ENCODE peak calls at places on chromosomes 13 and 19, in six cellular contexts. T, C, Q, U, V and B are unnamed samples.

GRCh38 chr13:110874508-110874960 is 40.3 kb downstream of the ANKRD10 start:
- DNase-seq in T (peak), C (no peak), Q (peak), U (no peak), V (peak), B (peak)

GRCh38 chr13:27868639-27869435 is 51.0 kb upstream of the PDX1 start:
- DNase-seq in T (no peak), C (no peak), Q (no peak), U (no peak), V (no peak), B (no peak)

GRCh38 chr19:37304190-37304883 is 66.6 kb upstream of the ZNF527 start:
- DNase-seq in T (peak), C (no peak), Q (no peak), U (no peak), V (no peak), B (no peak)

GRCh38 chr19:35509018-35509652 is 4.3 kb downstream of the DMKN start:
- DNase-seq in T (no peak), C (no peak), Q (no peak), U (peak), V (peak), B (peak)

GRCh38 chr19:10764340-10764894 is 46.5 kb downstream of the DNM2 start:
- DNase-seq in T (no peak), C (no peak), Q (no peak), U (no peak), V (peak), B (no peak)

GRCh38 chr19:18967358-18968146 is 26.5 kb upstream of the HOMER3 start:
- DNase-seq in T (no peak), C (no peak), Q (no peak), U (no peak), V (no peak), B (no peak)

GRCh38 chr13:77055158-77055557 is 28.2 kb upstream of the FBXL3 start:
- DNase-seq in T (no peak), C (no peak), Q (no peak), U (no peak), V (no peak), B (no peak)

GRCh38 chr13:45167611-45168554 is 33.0 kb downstream of the KCTD4 start:
- DNase-seq in T (no peak), C (no peak), Q (no peak), U (no peak), V (no peak), B (no peak)

GRCh38 chr13:101626925-101627555 is 174.6 kb downstream of the ITGBL1 start:
- DNase-seq in T (no peak), C (no peak), Q (peak), U (peak), V (no peak), B (no peak)

GRCh38 chr13:111153977-111154332 is 38.8 kb downstream of the ARHGEF7 start:
- DNase-seq in T (peak), C (no peak), Q (no peak), U (no peak), V (peak), B (peak)

GRCh38 chr19:39497850-39498261 is 891 bp upstream of the DLL3 start:
- DNase-seq in T (peak), C (no peak), Q (no peak), U (no peak), V (peak), B (no peak)

GRCh38 chr13:93338906-93339305 is 112.3 kb downstream of the GPC6 start:
- DNase-seq in T (no peak), C (no peak), Q (no peak), U (no peak), V (no peak), B (no peak)

GRCh38 chr19:11047856-11048255 is 41.4 kb upstream of the LDLR start:
- DNase-seq in T (no peak), C (no peak), Q (no peak), U (no peak), V (no peak), B (no peak)

GRCh38 chr13:46475586-46475991 is 77.4 kb upstream of the LRCH1 start:
- DNase-seq in T (no peak), C (no peak), Q (no peak), U (no peak), V (no peak), B (no peak)

GRCh38 chr19:10858204-10858828 is 10.1 kb downstream of the C19orf38 start:
- DNase-seq in T (peak), C (no peak), Q (no peak), U (no peak), V (no peak), B (no peak)

GRCh38 chr19:33430674-33431277 is 57.3 kb downstream of the CEBPG start:
- DNase-seq in T (peak), C (peak), Q (peak), U (no peak), V (peak), B (peak)

GRCh38 chr19:18662972-18663732 is 20.3 kb upstream of the CRTC1 start:
- DNase-seq in T (no peak), C (no peak), Q (no peak), U (no peak), V (no peak), B (no peak)

GRCh38 chr13:52707375-52707774 is 32.2 kb downstream of the CNMD start:
- DNase-seq in T (no peak), C (no peak), Q (no peak), U (no peak), V (no peak), B (no peak)

GRCh38 chr19:55241935-55242464 is 13.4 kb upstream of the TMEM86B start:
- DNase-seq in T (no peak), C (no peak), Q (no peak), U (no peak), V (no peak), B (no peak)

GRCh38 chr13:97319088-97319487 is 97.0 kb downstream of the MBNL2 start:
- DNase-seq in T (no peak), C (no peak), Q (no peak), U (no peak), V (no peak), B (no peak)

GRCh38 chr19:6697291-6697690 is 23.2 kb downstream of the C3 start:
- DNase-seq in T (no peak), C (no peak), Q (no peak), U (no peak), V (no peak), B (no peak)
- TF ChIP-seq TAF1 in T (no peak), C (no peak), Q (no peak), U (no peak), V (no peak), B (no peak)

DNA sequence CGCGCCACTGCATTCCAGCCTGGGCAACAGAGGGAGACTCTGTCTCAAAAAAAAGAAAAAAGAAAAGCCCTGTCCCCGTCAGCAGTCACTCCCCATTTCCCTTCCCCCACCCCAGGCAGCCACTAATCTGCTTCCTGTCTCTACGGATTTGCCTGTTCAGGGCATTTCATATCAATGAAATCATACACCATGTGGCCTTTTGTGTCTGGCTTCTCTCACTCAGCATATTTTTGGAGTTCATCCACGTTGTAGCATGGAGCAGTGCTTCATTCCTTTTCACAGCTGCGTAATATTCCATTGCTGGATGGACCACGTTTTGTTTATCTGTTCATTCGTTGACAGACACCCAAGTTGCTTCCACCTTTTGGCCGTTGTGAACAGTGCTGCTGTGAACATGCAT is 36.1 kb upstream of the KLF2 start:
- DNase-seq in T (no peak), C (no peak), Q (no peak), U (no peak), V (no peak), B (no peak)
- TF ChIP-seq POLR2AphosphoS5 in T (no peak), C (no peak), Q (no peak), U (no peak), V (no peak), B (no peak)

GRCh38 chr19:45692187-45693111 is at the start of gene QPCTL:
- DNase-seq in T (peak), C (peak), Q (peak), U (peak), V (peak), B (peak)
- TF ChIP-seq POLR2A in T (peak), C (peak), Q (peak), U (peak), V (peak), B (peak)

DNA sequence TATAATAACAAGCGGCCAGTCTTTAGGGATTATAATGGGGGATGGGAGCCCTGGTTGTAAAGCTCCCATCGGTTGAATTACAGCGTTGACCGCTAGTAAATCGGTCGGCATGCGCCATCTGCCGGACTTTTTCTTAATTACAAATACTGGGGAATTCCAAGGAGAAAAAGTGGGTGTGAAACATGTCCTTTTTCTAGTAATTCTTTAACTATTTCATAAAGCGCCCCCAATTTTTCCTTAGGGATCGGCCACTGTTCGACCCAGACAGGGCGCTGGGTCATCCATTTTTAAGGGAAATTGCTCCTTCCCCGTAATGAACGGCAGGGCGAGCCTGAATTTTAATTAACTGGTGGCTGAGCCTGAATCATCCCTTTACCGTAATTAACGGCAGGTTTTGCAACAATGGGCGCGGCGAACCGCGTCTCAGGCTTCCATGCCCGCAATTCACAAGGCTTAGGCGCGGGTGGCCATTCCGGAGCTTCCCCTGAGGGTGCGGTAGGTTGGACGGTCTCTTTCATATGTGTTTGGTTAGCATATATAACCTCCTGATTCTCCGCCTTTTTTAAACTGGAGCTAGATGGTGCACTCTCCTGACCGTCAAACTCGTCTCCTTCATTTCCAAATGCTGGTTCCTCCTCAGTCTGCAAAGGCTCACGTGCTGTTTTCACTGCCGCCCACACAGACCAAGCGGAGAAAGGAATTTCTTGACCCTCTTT is 30.2 kb upstream of the EVI5L start:
- DNase-seq in T (peak), C (peak), Q (no peak), U (no peak), V (peak), B (no peak)
- TF ChIP-seq TAF1 in T (no peak), C (peak), Q (no peak), U (no peak), V (no peak), B (no peak)

GRCh38 chr19:4909897-4910593 is 744 bp downstream of the UHRF1 start:
- DNase-seq in T (peak), C (peak), Q (peak), U (peak), V (peak), B (peak)

GRCh38 chr19:4913996-4914735 is 4.9 kb downstream of the UHRF1 start:
- DNase-seq in T (no peak), C (no peak), Q (no peak), U (no peak), V (no peak), B (no peak)

GRCh38 chr19:4910594-4911273 is 1.4 kb downstream of the UHRF1 start:
- DNase-seq in T (no peak), C (no peak), Q (no peak), U (no peak), V (no peak), B (no peak)

GRCh38 chr19:4911314-4911713 is 2.0 kb downstream of the UHRF1 start:
- DNase-seq in T (no peak), C (no peak), Q (no peak), U (no peak), V (no peak), B (no peak)

DNA sequence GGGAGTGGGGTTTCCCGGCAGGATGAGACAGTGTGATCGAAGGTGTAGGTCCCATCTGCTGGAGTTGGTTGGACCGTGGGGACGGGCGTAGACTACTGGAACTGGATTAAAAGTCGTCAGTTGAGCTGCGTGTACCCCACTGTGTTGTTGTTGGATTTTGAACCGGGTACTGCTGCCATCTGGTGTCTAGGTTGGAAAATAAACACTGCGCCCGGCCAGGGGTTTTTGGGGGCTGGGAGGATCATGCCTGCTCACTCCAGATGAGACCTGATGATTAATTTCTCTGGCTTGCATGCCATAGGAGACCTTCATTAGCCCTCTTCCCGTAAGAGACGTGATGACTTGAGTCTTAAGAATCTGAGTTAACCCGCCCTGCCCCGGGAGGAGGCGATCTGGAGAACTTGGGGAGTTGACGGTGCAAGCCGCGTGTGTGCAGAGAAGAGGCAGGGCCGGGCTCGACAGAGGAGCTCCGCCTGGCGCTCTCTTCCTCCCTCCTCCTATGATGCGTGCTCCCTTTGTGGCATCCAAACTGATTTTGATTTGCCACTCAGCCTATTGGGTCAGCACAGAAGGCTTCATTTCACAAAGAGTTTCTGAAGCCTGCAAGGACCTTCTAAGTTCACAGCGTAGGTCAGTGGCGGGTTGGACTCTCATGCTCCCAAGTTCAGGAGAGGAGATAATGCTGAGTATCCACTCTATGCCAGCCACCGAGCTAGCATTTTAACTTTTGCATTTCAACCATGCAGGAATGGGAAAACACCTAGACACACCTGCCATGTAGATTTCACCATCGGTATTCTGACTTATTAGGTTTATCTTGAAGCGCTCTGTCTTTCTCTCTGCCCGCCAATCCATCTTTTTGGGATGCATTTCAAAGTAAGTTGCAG is 2.7 kb downstream of the UHRF1 start:
- DNase-seq in T (peak), C (peak), Q (no peak), U (no peak), V (peak), B (no peak)
- TF ChIP-seq POLR2AphosphoS5 in T (no peak), C (no peak), Q (no peak), U (no peak), V (no peak), B (no peak)

DNA sequence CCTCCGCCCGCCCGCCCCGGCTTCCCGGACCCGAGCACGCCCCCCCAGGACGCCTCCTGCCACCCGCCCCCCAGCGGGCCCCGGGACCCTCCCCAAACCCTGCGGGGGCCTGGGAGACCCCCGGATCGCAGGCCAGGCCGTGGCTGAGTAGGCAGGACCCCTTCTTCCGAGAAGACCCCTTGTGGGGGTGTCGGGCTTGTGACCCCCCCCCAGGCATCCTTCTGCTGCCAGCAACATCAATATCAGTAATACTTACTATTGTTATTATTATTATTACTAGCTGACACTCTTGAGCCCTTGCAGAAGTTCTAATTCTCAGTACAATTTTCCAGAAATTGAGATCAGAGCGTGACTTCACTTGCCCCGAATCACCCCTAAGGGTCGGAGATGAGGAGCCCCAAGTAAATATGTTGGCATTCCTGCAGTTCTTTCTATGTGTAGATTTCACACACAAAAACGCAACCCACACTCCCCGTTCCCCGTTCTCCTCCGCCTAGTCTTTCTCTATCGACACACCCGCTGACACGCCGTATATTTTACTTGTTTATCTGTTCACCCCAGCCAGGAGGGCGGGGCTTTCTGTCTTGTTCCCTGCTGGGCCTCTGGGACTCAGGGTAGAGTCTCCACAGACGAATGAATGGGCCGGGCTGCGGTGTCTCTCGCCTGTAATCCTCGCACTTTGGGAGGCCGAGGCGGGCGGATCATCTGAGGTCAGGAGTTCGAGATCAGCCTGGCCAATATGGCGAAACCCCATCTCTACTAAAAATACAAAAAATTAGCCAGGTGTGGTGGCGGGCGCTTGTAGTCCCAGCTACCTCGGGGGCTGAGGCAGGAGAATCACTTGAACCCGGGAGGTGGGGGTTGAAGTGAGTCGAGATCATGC is 14.7 kb downstream of the TLE5 start:
- DNase-seq in T (peak), C (no peak), Q (no peak), U (no peak), V (peak), B (no peak)
- TF ChIP-seq POLR2A in T (peak), C (no peak), Q (no peak), U (no peak), V (no peak), B (no peak)